ENCODE peak calls at places on chromosomes 4 and X, in ten cellular contexts. K is Daoy; L is NCI-H146; P is WTC11; S is lower leg skin; H is SJSA1; F is HCEC 1CT; D is heart left ventricle; E is astrocyte; G is CD8-positive, alpha-beta T cell. N is an unnamed sample.

GRCh38 chrX:42219231-42219630 is 295.9 kb upstream of the CASK start:
- DNase-seq in P (no peak), K (peak; percentile 1), H (no peak), F (no peak), L (no peak), S (no peak), E (peak; percentile 1), D (no peak), G (no peak), N (no peak)

GRCh38 chrX:28675173-28675572 is 87.9 kb downstream of the IL1RAPL1 start:
- DNase-seq in F (no peak), E (no peak), H (no peak), L (no peak), P (no peak), K (no peak), D (no peak), G (no peak), S (no peak), N (no peak)

GRCh38 chrX:40154853-40155616 is 57.3 kb upstream of the BCOR start:
- DNase-seq in F (peak; percentile 55), D (peak; percentile 78), L (peak; percentile 77), H (peak; percentile 22), P (peak; percentile 50), K (no peak), G (no peak), S (no peak), E (no peak), N (peak; percentile 87)

GRCh38 chrX:69165116-69165651 is at the start of gene PJA1:
- DNase-seq in L (peak; percentile 73), F (peak; percentile 49), S (peak; percentile 92), D (peak; percentile 76), K (peak; percentile 75), E (peak; percentile 51), P (peak; percentile 62), G (peak; percentile 48), H (peak; percentile 60), N (peak; percentile 77)

GRCh38 chr4:189202182-189202868 is 738.3 kb upstream of the FRG1 start:
- DNase-seq in K (peak; percentile 76), G (no peak), P (peak; percentile 52), L (peak; percentile 38), E (peak; percentile 5), H (peak; percentile 36), D (peak; percentile 56), F (peak; percentile 50), S (peak; percentile 87), N (peak; percentile 72)

GRCh38 chrX:100673397-100673953 is 29.5 kb downstream of the SRPX2 start:
- DNase-seq in H (no peak), F (peak; percentile 86), D (no peak), P (no peak), G (no peak), K (peak; percentile 11), L (no peak), S (no peak), E (peak; percentile 77), N (no peak)

GRCh38 chr4:66014146-66014765 is 344.0 kb upstream of the EPHA5 start:
- DNase-seq in E (no peak), K (no peak), F (no peak), D (no peak), L (no peak), S (no peak), P (peak; percentile 54), G (no peak), H (no peak), N (no peak)

GRCh38 chr4:138242076-138242829 is at the start of gene SLC7A11:
- DNase-seq in D (peak; percentile 20), P (peak; percentile 66), S (no peak), G (peak; percentile 1), F (peak; percentile 93), H (peak; percentile 91), L (peak; percentile 96), E (peak; percentile 99), K (peak; percentile 84), N (peak; percentile 45)

GRCh38 chr4:184104419-184105101 is 113.1 kb downstream of the ENPP6 start:
- DNase-seq in K (no peak), E (peak; percentile 18), P (no peak), D (no peak), G (no peak), S (no peak), F (no peak), L (no peak), H (no peak), N (no peak)

GRCh38 chr4:48334236-48334635 is 7.1 kb upstream of the SLAIN2 start:
- DNase-seq in D (no peak), L (no peak), K (no peak), S (no peak), P (no peak), H (no peak), G (no peak), E (no peak), F (no peak), N (no peak)

GRCh38 chr4:155207534-155208257 is 740 bp upstream of the NPY2R start:
- DNase-seq in L (no peak), D (no peak), F (no peak), S (no peak), G (no peak), K (no peak), E (no peak), P (peak; percentile 56), H (no peak), N (no peak)

GRCh38 chr4:102352774-102353173 is 7.5 kb upstream of the SLC39A8 start:
- DNase-seq in G (no peak), K (no peak), E (no peak), P (no peak), S (no peak), L (no peak), D (no peak), F (no peak), H (no peak), N (no peak)

GRCh38 chr4:132332932-132333722 is 816.0 kb upstream of the PCDH10 start:
- DNase-seq in L (no peak), H (no peak), E (peak; percentile 5), D (no peak), P (no peak), G (no peak), S (no peak), F (peak; percentile 29), K (no peak), N (no peak)

GRCh38 chr4:102116121-102116520 is 229.2 kb downstream of the SLC39A8 start:
- DNase-seq in L (no peak), K (no peak), E (no peak), D (no peak), F (no peak), P (no peak), G (no peak), S (no peak), H (no peak), N (no peak)

GRCh38 chr4:184396001-184396400 is 78.3 kb downstream of the IRF2 start:
- DNase-seq in K (no peak), L (no peak), H (peak; percentile 74), D (no peak), P (no peak), G (no peak), E (no peak), S (peak; percentile 45), F (no peak), N (no peak)

GRCh38 chr4:14802596-14802995 is 199.7 kb upstream of the CPEB2 start:
- DNase-seq in L (no peak), S (no peak), H (no peak), K (no peak), G (no peak), D (no peak), P (no peak), F (no peak), E (no peak), N (no peak)

GRCh38 chr4:52019941-52020657 is at the start of gene LRRC66:
- DNase-seq in F (no peak), L (no peak), H (no peak), S (no peak), D (no peak), E (no peak), G (no peak), P (no peak), K (peak; percentile 1), N (no peak)

GRCh38 chr4:92501456-92501855 is 197.7 kb downstream of the GRID2 start:
- DNase-seq in K (no peak), S (no peak), F (no peak), G (no peak), P (no peak), L (no peak), E (no peak), H (no peak), D (no peak), N (no peak)

GRCh38 chr4:24126776-24127175 is 236.9 kb upstream of the PPARGC1A start:
- DNase-seq in S (no peak), L (no peak), P (no peak), H (no peak), G (no peak), D (no peak), E (no peak), K (no peak), F (no peak), N (no peak)

GRCh38 chr4:76989391-76990061 is 40.0 kb downstream of the SEPTIN11 start:
- DNase-seq in H (no peak), D (no peak), K (no peak), S (no peak), E (no peak), P (no peak), L (no peak), G (peak; percentile 52), F (no peak), N (no peak)